ENCODE peak calls at places on chromosome 18, in ten cellular contexts. One of them, this sample, is unnamed.
A peak's percentile ranks its signal among the peaks of the same experiment; 100 is the strongest.

GRCh38 chr18:46366211-46366610 is 262.0 kb downstream of the HAUS1 start:
- DNase-seq in NCI-H1105: no peak
- DNase-seq in substantia nigra: no peak
- DNase-seq in astrocyte of the spinal cord: no peak
- DNase-seq in NCI-H1694 treated with DMSO at 0.1 percent for 48 hours: no peak
- DNase-seq in GM12865: no peak
- DNase-seq in foreskin keratinocyte: no peak
- DNase-seq in posterior cingulate gyrus: no peak
- DNase-seq in T-helper 9 cell: no peak
- DNase-seq in KBM-7: no peak
- DNase-seq in this sample: no peak

GRCh38 chr18:14086459-14087231 is 45.6 kb downstream of the ZNF519 start:
- DNase-seq in foreskin keratinocyte: peak; percentile 4
- DNase-seq in astrocyte of the spinal cord: peak; percentile 42
- DNase-seq in GM12865: peak; percentile 38
- DNase-seq in substantia nigra: peak; percentile 4
- DNase-seq in NCI-H1694 treated with DMSO at 0.1 percent for 48 hours: peak; percentile 8
- DNase-seq in posterior cingulate gyrus: peak; percentile 76
- DNase-seq in T-helper 9 cell: no peak
- DNase-seq in KBM-7: peak; percentile 61
- DNase-seq in NCI-H1105: peak; percentile 48
- DNase-seq in this sample: peak; percentile 77

GRCh38 chr18:57251747-57252146 is 100.6 kb upstream of the ST8SIA3 start:
- DNase-seq in substantia nigra: no peak
- DNase-seq in posterior cingulate gyrus: no peak
- DNase-seq in NCI-H1694 treated with DMSO at 0.1 percent for 48 hours: no peak
- DNase-seq in KBM-7: no peak
- DNase-seq in NCI-H1105: no peak
- DNase-seq in foreskin keratinocyte: no peak
- DNase-seq in T-helper 9 cell: no peak
- DNase-seq in GM12865: no peak
- DNase-seq in astrocyte of the spinal cord: no peak
- DNase-seq in this sample: no peak

GRCh38 chr18:72830109-72830508 is 37.7 kb downstream of the NETO1 start:
- DNase-seq in astrocyte of the spinal cord: peak; percentile 58
- DNase-seq in NCI-H1105: peak; percentile 17
- DNase-seq in GM12865: no peak
- DNase-seq in KBM-7: peak; percentile 21
- DNase-seq in foreskin keratinocyte: no peak
- DNase-seq in posterior cingulate gyrus: peak; percentile 94
- DNase-seq in T-helper 9 cell: no peak
- DNase-seq in substantia nigra: no peak
- DNase-seq in NCI-H1694 treated with DMSO at 0.1 percent for 48 hours: peak; percentile 36
- DNase-seq in this sample: peak; percentile 71

GRCh38 chr18:51490860-51491259 is 293.4 kb upstream of the MEX3C start:
- DNase-seq in posterior cingulate gyrus: no peak
- DNase-seq in astrocyte of the spinal cord: no peak
- DNase-seq in foreskin keratinocyte: peak; percentile 53
- DNase-seq in T-helper 9 cell: no peak
- DNase-seq in substantia nigra: no peak
- DNase-seq in GM12865: no peak
- DNase-seq in NCI-H1694 treated with DMSO at 0.1 percent for 48 hours: no peak
- DNase-seq in NCI-H1105: no peak
- DNase-seq in KBM-7: no peak
- DNase-seq in this sample: no peak

GRCh38 chr18:33924576-33924975 is 300.1 kb downstream of the NOL4 start:
- DNase-seq in NCI-H1105: peak; percentile 25
- DNase-seq in T-helper 9 cell: no peak
- DNase-seq in foreskin keratinocyte: no peak
- DNase-seq in astrocyte of the spinal cord: no peak
- DNase-seq in substantia nigra: no peak
- DNase-seq in posterior cingulate gyrus: no peak
- DNase-seq in KBM-7: no peak
- DNase-seq in NCI-H1694 treated with DMSO at 0.1 percent for 48 hours: no peak
- DNase-seq in GM12865: no peak
- DNase-seq in this sample: no peak

GRCh38 chr18:23938901-23939341 is 75.6 kb upstream of the TTC39C start:
- DNase-seq in astrocyte of the spinal cord: no peak
- DNase-seq in posterior cingulate gyrus: no peak
- DNase-seq in NCI-H1694 treated with DMSO at 0.1 percent for 48 hours: no peak
- DNase-seq in foreskin keratinocyte: no peak
- DNase-seq in KBM-7: no peak
- DNase-seq in NCI-H1105: no peak
- DNase-seq in T-helper 9 cell: no peak
- DNase-seq in substantia nigra: no peak
- DNase-seq in GM12865: no peak
- DNase-seq in this sample: no peak

GRCh38 chr18:3994061-3994687 is 460.9 kb downstream of the DLGAP1 start:
- DNase-seq in KBM-7: no peak
- DNase-seq in substantia nigra: no peak
- DNase-seq in foreskin keratinocyte: no peak
- DNase-seq in posterior cingulate gyrus: no peak
- DNase-seq in NCI-H1105: no peak
- DNase-seq in GM12865: no peak
- DNase-seq in astrocyte of the spinal cord: no peak
- DNase-seq in T-helper 9 cell: no peak
- DNase-seq in NCI-H1694 treated with DMSO at 0.1 percent for 48 hours: no peak
- DNase-seq in this sample: no peak

GRCh38 chr18:11733031-11733430 is 44.0 kb downstream of the GNAL start:
- DNase-seq in posterior cingulate gyrus: peak; percentile 97
- DNase-seq in NCI-H1694 treated with DMSO at 0.1 percent for 48 hours: peak; percentile 6
- DNase-seq in foreskin keratinocyte: no peak
- DNase-seq in T-helper 9 cell: peak; percentile 52
- DNase-seq in substantia nigra: peak; percentile 76
- DNase-seq in KBM-7: peak; percentile 75
- DNase-seq in astrocyte of the spinal cord: peak; percentile 67
- DNase-seq in NCI-H1105: peak; percentile 65
- DNase-seq in GM12865: peak; percentile 67
- DNase-seq in this sample: peak; percentile 74

GRCh38 chr18:55420977-55421611 is 166.9 kb downstream of the TCF4 start:
- DNase-seq in foreskin keratinocyte: no peak
- DNase-seq in NCI-H1694 treated with DMSO at 0.1 percent for 48 hours: no peak
- DNase-seq in substantia nigra: no peak
- DNase-seq in T-helper 9 cell: no peak
- DNase-seq in astrocyte of the spinal cord: no peak
- DNase-seq in posterior cingulate gyrus: no peak
- DNase-seq in KBM-7: no peak
- DNase-seq in NCI-H1105: no peak
- DNase-seq in GM12865: no peak
- DNase-seq in this sample: no peak

GRCh38 chr18:22691988-22692710 is 241.0 kb upstream of the RBBP8 start:
- DNase-seq in substantia nigra: no peak
- DNase-seq in posterior cingulate gyrus: no peak
- DNase-seq in foreskin keratinocyte: no peak
- DNase-seq in T-helper 9 cell: no peak
- DNase-seq in GM12865: no peak
- DNase-seq in astrocyte of the spinal cord: peak; percentile 87
- DNase-seq in KBM-7: no peak
- DNase-seq in NCI-H1694 treated with DMSO at 0.1 percent for 48 hours: no peak
- DNase-seq in NCI-H1105: no peak
- DNase-seq in this sample: no peak

GRCh38 chr18:10838594-10838993 is 310.8 kb downstream of the PIEZO2 start:
- DNase-seq in astrocyte of the spinal cord: no peak
- DNase-seq in substantia nigra: no peak
- DNase-seq in KBM-7: no peak
- DNase-seq in GM12865: peak; percentile 70
- DNase-seq in foreskin keratinocyte: no peak
- DNase-seq in T-helper 9 cell: no peak
- DNase-seq in NCI-H1694 treated with DMSO at 0.1 percent for 48 hours: no peak
- DNase-seq in NCI-H1105: no peak
- DNase-seq in posterior cingulate gyrus: no peak
- DNase-seq in this sample: no peak